ENCODE peak calls at places on chromosomes 12 and 14, in seven cellular contexts. H is A549, Q is fibroblast of lung, R is heart right ventricle, A is adrenal gland, E is endothelial cell of umbilical vein, N is OCI-LY7. G is an unnamed sample. For H3K4me1, the result is how much of the 10 kb centered on the place peaks cover.

GRCh38 chr12:105982022-105982421 is 156.7 kb downstream of the NUAK1 start:
- DNase-seq in H (no peak), Q (no peak), R (peak), A (no peak), E (no peak), N (no peak), G (no peak)

GRCh38 chr12:15819644-15820437 is 30.7 kb upstream of the EPS8 start:
- DNase-seq in H (no peak), Q (no peak), R (no peak), A (no peak), E (no peak), N (no peak), G (no peak)

GRCh38 chr14:75234173-75234855 is 44.3 kb upstream of the FOS start:
- DNase-seq in H (no peak), Q (peak), R (peak), A (peak), E (peak), N (no peak), G (no peak)

GRCh38 chr14:58216544-58216943 is 16.6 kb downstream of the ACTR10 start:
- DNase-seq in H (no peak), Q (peak), R (no peak), A (no peak), E (no peak), N (no peak), G (no peak)

GRCh38 chr12:86193931-86194330 is 62.3 kb downstream of the MGAT4C start:
- DNase-seq in H (no peak), Q (peak), R (no peak), A (no peak), E (peak), N (no peak), G (no peak)

GRCh38 chr12:22215467-22216253 is 118.8 kb downstream of the ST8SIA1 start:
- DNase-seq in H (no peak), Q (no peak), R (no peak), A (no peak), E (no peak), N (no peak), G (no peak)

GRCh38 chr12:103956515-103957027 is 9.1 kb upstream of the TDG start:
- DNase-seq in H (no peak), Q (no peak), R (no peak), A (no peak), E (no peak), N (no peak), G (no peak)

GRCh38 chr14:79971330-79971729 is 240.0 kb downstream of the DIO2 start:
- DNase-seq in H (no peak), Q (peak), R (no peak), A (no peak), E (no peak), N (no peak), G (no peak)

GRCh38 chr14:53190938-53191337 is 37.8 kb upstream of the DDHD1 start:
- DNase-seq in H (no peak), Q (peak), R (no peak), A (no peak), E (no peak), N (no peak), G (no peak)

GRCh38 chr12:101696477-101697196 is 803 bp upstream of the CHPT1 start:
- DNase-seq in H (peak), Q (no peak), R (peak), A (peak), E (no peak), N (peak), G (peak)

GRCh38 chr14:62118871-62119270 is 356.7 kb downstream of the SNAPC1 start:
- DNase-seq in H (no peak), Q (no peak), R (no peak), A (no peak), E (no peak), N (no peak), G (no peak)

GRCh38 chr12:101761347-101761746 is 22.1 kb upstream of the SYCP3 start:
- DNase-seq in H (no peak), Q (no peak), R (no peak), A (no peak), E (no peak), N (no peak), G (no peak)

GRCh38 chr12:6945613-6946012 is 1.8 kb downstream of the C12orf57 start:
- DNase-seq in H (no peak), Q (no peak), R (no peak), A (peak), E (no peak), N (peak), G (no peak)

GRCh38 chr12:100437038-100437841 is 36.4 kb upstream of the NR1H4 start:
- DNase-seq in H (no peak), Q (peak), R (no peak), A (no peak), E (no peak), N (no peak), G (no peak)

GRCh38 chr12:1099158-1099557 is 108.1 kb downstream of the ERC1 start:
- DNase-seq in H (no peak), Q (no peak), R (no peak), A (no peak), E (no peak), N (no peak), G (no peak)

GRCh38 chr12:92930421-92930820 is 1.3 kb upstream of the EEA1 start:
- DNase-seq in H (no peak), Q (no peak), R (no peak), A (no peak), E (no peak), N (no peak), G (no peak)

GRCh38 chr12:21940549-21940948 is 677 bp downstream of the ABCC9 start:
- DNase-seq in H (no peak), Q (no peak), R (no peak), A (no peak), E (peak), N (no peak), G (no peak)

GRCh38 chr12:6146951-6147350 is 22.5 kb upstream of the VWF start:
- DNase-seq in H (no peak), Q (no peak), R (no peak), A (no peak), E (no peak), N (no peak), G (no peak)

GRCh38 chr12:104486416-104486815 is 29.7 kb downstream of the CHST11 start:
- DNase-seq in H (no peak), Q (no peak), R (no peak), A (no peak), E (no peak), N (no peak), G (no peak)

GRCh38 chr12:27967551-27968054 is 4.9 kb downstream of the PTHLH start:
- DNase-seq in H (no peak), Q (peak), R (no peak), A (no peak), E (no peak), N (no peak), G (no peak)

DNA sequence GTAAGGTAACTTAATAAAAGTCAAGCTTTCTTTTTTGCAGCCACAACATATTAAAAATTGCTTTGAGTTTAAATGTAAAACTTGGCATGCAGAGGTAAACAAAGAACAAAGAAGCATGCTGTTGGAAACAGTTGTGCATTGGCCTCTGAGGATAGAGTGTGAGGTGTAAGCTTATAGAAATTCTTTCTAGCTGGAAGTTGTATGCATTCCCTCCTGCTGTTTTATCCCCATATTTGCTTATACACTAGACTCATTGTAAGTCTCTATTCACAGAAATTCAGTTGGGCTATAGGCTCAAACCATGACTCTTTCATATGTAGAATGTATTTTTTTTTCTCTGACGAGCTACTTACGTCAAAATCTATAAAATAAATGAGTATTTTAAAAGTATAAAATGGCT is 316.3 kb downstream of the SLC6A15 start:
- DNase-seq in H (no peak), Q (no peak), R (no peak), A (no peak), E (no peak), N (no peak), G (no peak)
- TF ChIP-seq CTCF in H (no peak), Q (no peak), R (no peak), A (no peak), E (no peak), N (no peak), G (no peak)

DNA sequence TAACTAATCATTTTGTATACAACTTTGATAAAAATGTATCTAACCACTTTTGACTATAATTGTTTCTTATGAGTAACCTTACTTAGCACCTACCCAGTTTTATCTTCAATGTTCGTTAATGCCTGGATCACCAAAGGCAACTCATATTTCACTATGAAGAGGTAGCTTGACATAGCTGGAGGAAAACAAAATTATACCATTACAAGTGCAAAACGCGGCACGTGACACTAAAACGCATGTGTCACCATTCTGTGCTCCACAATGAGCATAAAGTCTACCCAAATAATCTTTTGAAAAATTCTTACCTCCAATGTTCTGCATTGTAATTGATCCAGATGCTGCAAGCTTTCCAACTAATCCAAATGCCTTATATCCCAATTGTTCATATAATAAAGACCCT is 5.8 kb downstream of the SLC38A2 start:
- DNase-seq in H (no peak), Q (no peak), R (no peak), A (no peak), E (no peak), N (no peak), G (no peak)
- H3K4me1 ChIP-seq in H (half or more), Q (under half), R (half or more), A (half or more), E (half or more), N (under half), G (half or more)

GRCh38 chr14:106200539-106201310 is 674.3 kb downstream of the TMEM121 start:
- DNase-seq in H (no peak), Q (no peak), R (no peak), A (no peak), E (no peak), N (no peak), G (no peak)

GRCh38 chr14:106207316-106207715 is 680.9 kb downstream of the TMEM121 start:
- DNase-seq in H (no peak), Q (no peak), R (no peak), A (no peak), E (no peak), N (no peak), G (no peak)

GRCh38 chr14:106203438-106203837 is 677.1 kb downstream of the TMEM121 start:
- DNase-seq in H (no peak), Q (no peak), R (no peak), A (no peak), E (no peak), N (no peak), G (no peak)

GRCh38 chr14:106201376-106201775 is 675.0 kb downstream of the TMEM121 start:
- DNase-seq in H (no peak), Q (no peak), R (no peak), A (no peak), E (no peak), N (no peak), G (no peak)

GRCh38 chr14:106204063-106204462 is 677.7 kb downstream of the TMEM121 start:
- DNase-seq in H (no peak), Q (no peak), R (no peak), A (no peak), E (no peak), N (no peak), G (no peak)
- H3K4me3 ChIP-seq in H (no peak), Q (no peak), R (no peak), A (no peak), E (no peak), N (no peak), G (no peak)

GRCh38 chr14:99351166-99352007 is 79.4 kb upstream of the BCL11B start:
- DNase-seq in H (no peak), Q (no peak), R (no peak), A (no peak), E (no peak), N (no peak), G (peak)
- TF ChIP-seq CTCF in H (no peak), Q (no peak), R (no peak), A (no peak), E (no peak), N (peak), G (no peak)

GRCh38 chr14:69634871-69635270 is 23.5 kb downstream of the SUSD6 start:
- DNase-seq in H (no peak), Q (no peak), R (no peak), A (no peak), E (no peak), N (no peak), G (no peak)
- H3K4me1 ChIP-seq in H (under half), Q (under half), R (half or more), A (half or more), E (under half), N (half or more), G (under half)

G was measured in pancreas.